ENCODE peak calls at places on chromosome X, in four cellular contexts. One of them, this sample, is unnamed.

GRCh38 chrX:84188320-84188834 is 378 bp upstream of the RPS6KA6 start:
- DNase-seq in IMR-90: peak; percentile 64
- DNase-seq in OCI-LY7: no peak
- DNase-seq in mesendoderm: peak; percentile 76
- DNase-seq in this sample: peak; percentile 61

GRCh38 chrX:103730746-103731508 is 20.2 kb downstream of the TMEM31 start:
- DNase-seq in IMR-90: peak; percentile 86
- DNase-seq in OCI-LY7: no peak
- DNase-seq in mesendoderm: peak; percentile 94
- DNase-seq in this sample: no peak

GRCh38 chrX:154727418-154728323 is 23.2 kb downstream of the GAB3 start:
- DNase-seq in IMR-90: peak; percentile 77
- DNase-seq in OCI-LY7: no peak
- DNase-seq in mesendoderm: peak; percentile 53
- DNase-seq in this sample: no peak

GRCh38 chrX:134241960-134242619 is 5.1 kb downstream of the CCDC160 start:
- DNase-seq in IMR-90: no peak
- DNase-seq in OCI-LY7: no peak
- DNase-seq in mesendoderm: no peak
- DNase-seq in this sample: no peak

GRCh38 chrX:151397741-151398070 is 700 bp downstream of the VMA21 start:
- DNase-seq in IMR-90: no peak
- DNase-seq in OCI-LY7: peak; percentile 15
- DNase-seq in mesendoderm: no peak
- DNase-seq in this sample: no peak

GRCh38 chrX:136636121-136636520 is 11.8 kb upstream of the CD40LG start:
- DNase-seq in IMR-90: no peak
- DNase-seq in OCI-LY7: no peak
- DNase-seq in mesendoderm: peak; percentile 50
- DNase-seq in this sample: peak; percentile 7

GRCh38 chrX:32599156-32599555 is 612.2 kb downstream of the DMD start:
- DNase-seq in IMR-90: no peak
- DNase-seq in OCI-LY7: no peak
- DNase-seq in mesendoderm: no peak
- DNase-seq in this sample: no peak

GRCh38 chrX:101357166-101357795 is 8.7 kb upstream of the TIMM8A start:
- DNase-seq in IMR-90: peak; percentile 12
- DNase-seq in OCI-LY7: peak; percentile 49
- DNase-seq in mesendoderm: peak; percentile 29
- DNase-seq in this sample: peak; percentile 17

GRCh38 chrX:38985375-38985774 is 184.1 kb downstream of the MID1IP1 start:
- DNase-seq in IMR-90: peak; percentile 11
- DNase-seq in OCI-LY7: peak; percentile 75
- DNase-seq in mesendoderm: peak; percentile 37
- DNase-seq in this sample: peak; percentile 41

GRCh38 chrX:47625365-47625764 is 4.4 kb downstream of the CFP start:
- DNase-seq in IMR-90: no peak
- DNase-seq in OCI-LY7: no peak
- DNase-seq in mesendoderm: no peak
- DNase-seq in this sample: no peak

GRCh38 chrX:47631676-47632075 is 1.9 kb upstream of the CFP start:
- DNase-seq in IMR-90: no peak
- DNase-seq in OCI-LY7: no peak
- DNase-seq in mesendoderm: no peak
- DNase-seq in this sample: no peak

GRCh38 chrX:47628980-47629379 is 750 bp downstream of the CFP start:
- DNase-seq in IMR-90: no peak
- DNase-seq in OCI-LY7: peak; percentile 43
- DNase-seq in mesendoderm: peak; percentile 80
- DNase-seq in this sample: no peak

GRCh38 chrX:47632664-47633063 is 2.9 kb upstream of the CFP start:
- DNase-seq in IMR-90: no peak
- DNase-seq in OCI-LY7: no peak
- DNase-seq in mesendoderm: no peak
- DNase-seq in this sample: no peak

GRCh38 chrX:47629419-47630210 is at the start of gene CFP:
- DNase-seq in IMR-90: no peak
- DNase-seq in OCI-LY7: peak; percentile 40
- DNase-seq in mesendoderm: peak; percentile 65
- DNase-seq in this sample: no peak
- H3K4me1 ChIP-seq in IMR-90: no peaks in the 10 kb centered on the region
- H3K4me1 ChIP-seq in OCI-LY7: peaks cover 17% of the 10 kb centered on the region
- H3K4me1 ChIP-seq in mesendoderm: no peaks in the 10 kb centered on the region
- H3K4me1 ChIP-seq in this sample: no peaks in the 10 kb centered on the region

DNA sequence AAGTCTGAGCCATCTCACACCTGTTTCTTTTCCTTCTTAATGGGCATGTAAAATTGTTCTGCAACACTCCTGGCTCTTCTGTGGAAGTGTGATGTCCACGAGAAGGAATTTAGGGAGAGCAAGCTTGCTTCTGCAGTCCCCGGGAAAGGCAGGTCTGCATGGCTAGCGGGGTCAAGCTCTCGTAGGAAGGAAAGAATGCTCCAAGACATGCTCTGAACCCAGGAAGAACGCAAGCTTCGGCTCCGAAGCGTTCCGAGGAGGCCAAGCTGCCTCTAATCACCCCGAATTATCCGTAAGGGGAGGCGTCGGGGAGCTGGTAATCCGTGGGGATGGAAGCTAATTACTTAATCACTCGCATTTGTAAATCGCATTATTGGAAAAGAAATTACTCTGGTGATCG is 177.7 kb downstream of the CRLF2 start:
- DNase-seq in IMR-90: no peak
- DNase-seq in OCI-LY7: no peak
- DNase-seq in mesendoderm: no peak
- DNase-seq in this sample: no peak
- H3K27ac ChIP-seq in IMR-90: no peak overlapping the region
- H3K27ac ChIP-seq in OCI-LY7: no peak overlapping the region
- H3K27ac ChIP-seq in mesendoderm: no peak overlapping the region
- H3K27ac ChIP-seq in this sample: no peak overlapping the region

GRCh38 chrX:120446503-120446902 is 22.6 kb downstream of the LAMP2 start:
- DNase-seq in IMR-90: peak; percentile 59
- DNase-seq in OCI-LY7: no peak
- DNase-seq in mesendoderm: no peak
- DNase-seq in this sample: peak; percentile 75
- H3K36me3 ChIP-seq in IMR-90: peaks cover 4% of the 10 kb centered on the region
- H3K36me3 ChIP-seq in OCI-LY7: peaks cover 69% of the 10 kb centered on the region
- H3K36me3 ChIP-seq in mesendoderm: no peaks in the 10 kb centered on the region
- H3K36me3 ChIP-seq in this sample: peaks cover 5% of the 10 kb centered on the region

DNA sequence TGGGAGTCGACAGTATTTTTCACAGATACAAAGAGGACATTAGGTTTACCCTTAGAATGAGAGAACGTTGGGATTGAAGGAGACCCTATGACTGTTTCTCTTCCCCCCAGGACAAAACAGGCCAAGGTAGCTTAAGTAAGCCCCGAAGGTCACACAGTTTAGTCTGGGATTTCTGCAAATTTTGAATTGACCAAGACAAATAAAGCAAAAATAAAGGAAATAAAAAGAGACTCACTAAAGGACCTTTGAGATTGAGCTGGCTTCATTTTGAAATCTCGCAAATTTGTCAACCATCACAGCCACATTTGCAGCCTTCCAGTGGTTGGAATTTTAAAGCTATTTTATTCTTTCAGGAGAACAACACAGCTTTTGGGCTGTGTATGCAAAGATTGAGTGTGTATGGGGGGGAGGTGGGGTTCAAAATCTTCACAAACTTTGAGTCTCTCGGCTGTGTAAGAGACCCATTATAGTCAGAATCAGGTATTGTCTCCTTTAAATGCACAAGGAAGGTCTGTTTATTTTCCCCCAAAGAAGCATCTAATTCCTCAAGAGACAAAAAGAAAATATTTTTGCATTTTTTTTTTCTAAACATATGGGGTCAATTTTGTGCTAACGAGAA is 4.2 kb downstream of the TMSB4X start:
- DNase-seq in IMR-90: no peak
- DNase-seq in OCI-LY7: no peak
- DNase-seq in mesendoderm: peak; percentile 49
- DNase-seq in this sample: no peak
- H3K4me1 ChIP-seq in IMR-90: no peaks in the 10 kb centered on the region
- H3K4me1 ChIP-seq in OCI-LY7: peaks cover 41% of the 10 kb centered on the region
- H3K4me1 ChIP-seq in mesendoderm: no peaks in the 10 kb centered on the region
- H3K4me1 ChIP-seq in this sample: no peaks in the 10 kb centered on the region

GRCh38 chrX:71543316-71543715 is 10.4 kb downstream of the OGT start:
- DNase-seq in IMR-90: peak; percentile 83
- DNase-seq in OCI-LY7: no peak
- DNase-seq in mesendoderm: no peak
- DNase-seq in this sample: peak; percentile 51

GRCh38 chrX:71541546-71542022 is 8.7 kb downstream of the OGT start:
- DNase-seq in IMR-90: peak; percentile 75
- DNase-seq in OCI-LY7: no peak
- DNase-seq in mesendoderm: no peak
- DNase-seq in this sample: peak; percentile 74

GRCh38 chrX:71542411-71542810 is 9.5 kb downstream of the OGT start:
- DNase-seq in IMR-90: peak; percentile 77
- DNase-seq in OCI-LY7: no peak
- DNase-seq in mesendoderm: no peak
- DNase-seq in this sample: no peak

GRCh38 chrX:71540801-71541545 is 8.1 kb downstream of the OGT start:
- DNase-seq in IMR-90: no peak
- DNase-seq in OCI-LY7: peak; percentile 68
- DNase-seq in mesendoderm: peak; percentile 24
- DNase-seq in this sample: no peak

DNA sequence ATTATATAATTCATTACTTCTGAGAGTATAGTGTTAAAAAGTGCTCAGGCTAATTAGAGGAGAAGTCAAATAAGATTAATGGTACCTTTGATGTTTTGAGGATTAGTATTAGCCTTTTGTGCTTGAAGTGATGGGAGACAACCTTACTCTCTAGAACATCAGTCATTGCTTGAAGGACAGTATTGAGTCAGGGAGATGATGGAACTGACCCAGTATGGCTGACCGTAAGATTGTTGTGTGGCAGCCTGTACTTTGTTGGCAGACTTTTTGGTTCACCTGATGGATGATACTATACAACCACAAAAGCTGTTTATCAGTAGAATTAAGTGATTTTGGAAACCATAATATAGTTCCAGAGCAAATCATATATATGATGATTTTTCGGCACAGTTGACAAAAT is 9.9 kb downstream of the OGT start:
- DNase-seq in IMR-90: no peak
- DNase-seq in OCI-LY7: no peak
- DNase-seq in mesendoderm: no peak
- DNase-seq in this sample: no peak
- H3K27ac ChIP-seq in IMR-90: no peak overlapping the region
- H3K27ac ChIP-seq in OCI-LY7: no peak overlapping the region
- H3K27ac ChIP-seq in mesendoderm: no peak overlapping the region
- H3K27ac ChIP-seq in this sample: no peak overlapping the region

DNA sequence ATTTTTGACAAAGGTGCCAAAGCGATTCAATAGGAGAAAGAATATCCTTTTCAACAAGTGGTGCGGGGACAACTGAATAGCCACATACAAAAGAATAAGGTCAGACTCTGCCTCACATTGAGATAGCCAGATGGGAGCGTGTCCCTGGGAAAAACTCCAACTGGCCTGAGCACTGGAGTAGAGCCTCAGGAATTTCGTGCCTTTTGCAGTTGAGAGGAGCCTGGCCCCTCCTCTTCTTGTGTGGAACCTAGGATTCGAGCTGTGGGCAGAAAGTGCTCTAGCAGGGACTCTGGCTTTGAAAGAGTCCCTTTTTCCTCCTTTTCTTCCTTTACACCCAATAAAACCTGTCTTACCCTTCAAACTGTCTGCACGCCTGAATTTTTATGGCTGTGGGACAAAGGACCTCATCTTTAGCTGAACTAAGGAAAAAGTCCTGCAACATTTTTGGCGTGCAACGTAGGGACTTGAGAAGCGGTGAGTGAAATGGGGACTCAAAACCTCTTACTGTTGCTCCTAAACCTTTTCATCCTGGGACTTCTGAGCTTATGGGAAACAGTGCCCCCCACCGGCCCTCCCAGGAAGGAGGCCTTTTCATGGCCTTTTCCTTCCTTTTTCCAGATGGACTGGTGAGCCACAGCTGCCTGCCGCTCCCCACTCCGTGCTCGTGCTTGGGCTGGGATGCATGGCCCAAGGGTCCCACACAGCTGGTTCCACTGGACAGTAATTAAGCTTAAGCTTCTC is 68.6 kb downstream of the BMP15 start:
- DNase-seq in IMR-90: no peak
- DNase-seq in OCI-LY7: no peak
- DNase-seq in mesendoderm: peak; percentile 43
- DNase-seq in this sample: no peak
- H3K36me3 ChIP-seq in IMR-90: no peaks in the 10 kb centered on the region
- H3K36me3 ChIP-seq in OCI-LY7: no peaks in the 10 kb centered on the region
- H3K36me3 ChIP-seq in mesendoderm: no peaks in the 10 kb centered on the region
- H3K36me3 ChIP-seq in this sample: no peaks in the 10 kb centered on the region

DNA sequence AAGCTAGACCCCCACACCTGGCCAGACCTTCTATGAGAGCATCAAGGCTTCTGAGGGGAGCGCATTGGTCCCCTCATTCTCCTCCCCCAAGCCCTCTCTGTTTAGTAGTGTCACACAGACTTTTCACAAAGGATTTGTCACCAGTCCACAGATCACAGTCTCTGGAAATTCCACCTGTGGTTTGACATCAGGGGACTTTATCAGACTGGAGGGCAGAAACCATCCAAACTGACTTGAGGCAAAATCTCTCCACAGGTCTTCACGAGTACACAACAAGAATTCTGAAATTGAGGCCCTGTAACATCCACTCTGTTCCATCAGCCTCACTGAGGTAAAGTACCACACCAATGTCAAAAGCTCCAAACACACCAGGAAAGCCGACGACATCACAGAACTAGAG is 112.5 kb downstream of the SH3KBP1 start:
- DNase-seq in IMR-90: no peak
- DNase-seq in OCI-LY7: no peak
- DNase-seq in mesendoderm: no peak
- DNase-seq in this sample: no peak
- H3K4me1 ChIP-seq in IMR-90: peaks cover 4% of the 10 kb centered on the region
- H3K4me1 ChIP-seq in OCI-LY7: peaks cover 82% of the 10 kb centered on the region
- H3K4me1 ChIP-seq in mesendoderm: no peaks in the 10 kb centered on the region
- H3K4me1 ChIP-seq in this sample: no peaks in the 10 kb centered on the region

GRCh38 chrX:19849433-19850190 is 37.8 kb downstream of the SH3KBP1 start:
- DNase-seq in IMR-90: peak; percentile 8
- DNase-seq in OCI-LY7: peak; percentile 51
- DNase-seq in mesendoderm: no peak
- DNase-seq in this sample: peak; percentile 27

GRCh38 chrX:19852014-19853005 is 35.1 kb downstream of the SH3KBP1 start:
- DNase-seq in IMR-90: peak; percentile 65
- DNase-seq in OCI-LY7: no peak
- DNase-seq in mesendoderm: peak; percentile 36
- DNase-seq in this sample: no peak

GRCh38 chrX:19846995-19847790 is 40.2 kb downstream of the SH3KBP1 start:
- DNase-seq in IMR-90: peak; percentile 89
- DNase-seq in OCI-LY7: no peak
- DNase-seq in mesendoderm: peak; percentile 86
- DNase-seq in this sample: peak; percentile 84

GRCh38 chrX:19842542-19842941 is 44.9 kb downstream of the SH3KBP1 start:
- DNase-seq in IMR-90: no peak
- DNase-seq in OCI-LY7: no peak
- DNase-seq in mesendoderm: no peak
- DNase-seq in this sample: no peak

GRCh38 chrX:19848110-19848509 is 39.3 kb downstream of the SH3KBP1 start:
- DNase-seq in IMR-90: no peak
- DNase-seq in OCI-LY7: no peak
- DNase-seq in mesendoderm: no peak
- DNase-seq in this sample: no peak
- H3K27ac ChIP-seq in IMR-90: no peak overlapping the region
- H3K27ac ChIP-seq in OCI-LY7: no peak overlapping the region
- H3K27ac ChIP-seq in mesendoderm: no peak overlapping the region
- H3K27ac ChIP-seq in this sample: no peak overlapping the region

This sample was measured in cardiac muscle cell.